ENCODE peak calls at places on chromosome 13, in eight cellular contexts. One of them, this sample, is unnamed. For H3K4me1, the result is how much of the 10 kb centered on the place peaks cover.

GRCh38 chr13:82480415-82480814 is 1401.9 kb downstream of the SLITRK1 start:
- DNase-seq in ascending aorta: no peak
- DNase-seq in Peyer's patch: no peak
- DNase-seq in stomach: no peak
- DNase-seq in neural progenitor cell: peak
- DNase-seq in thoracic aorta: no peak
- DNase-seq in right lobe of liver: no peak
- DNase-seq in body of pancreas: no peak
- DNase-seq in this sample: no peak

GRCh38 chr13:99468971-99469545 is 32.2 kb upstream of the TM9SF2 start:
- DNase-seq in ascending aorta: no peak
- DNase-seq in right lobe of liver: no peak
- DNase-seq in Peyer's patch: no peak
- DNase-seq in stomach: no peak
- DNase-seq in neural progenitor cell: peak
- DNase-seq in thoracic aorta: no peak
- DNase-seq in body of pancreas: no peak
- DNase-seq in this sample: no peak

GRCh38 chr13:35926859-35927530 is 204.2 kb downstream of the DCLK1 start:
- DNase-seq in Peyer's patch: no peak
- DNase-seq in body of pancreas: peak
- DNase-seq in neural progenitor cell: no peak
- DNase-seq in ascending aorta: no peak
- DNase-seq in thoracic aorta: no peak
- DNase-seq in stomach: no peak
- DNase-seq in right lobe of liver: no peak
- DNase-seq in this sample: no peak

GRCh38 chr13:52665325-52665724 is 12.7 kb downstream of the SUGT1 start:
- DNase-seq in thoracic aorta: no peak
- DNase-seq in ascending aorta: no peak
- DNase-seq in Peyer's patch: no peak
- DNase-seq in right lobe of liver: no peak
- DNase-seq in body of pancreas: no peak
- DNase-seq in neural progenitor cell: peak
- DNase-seq in stomach: no peak
- DNase-seq in this sample: no peak

GRCh38 chr13:90362718-90363117 is 984.8 kb upstream of the MIR17HG start:
- DNase-seq in thoracic aorta: no peak
- DNase-seq in body of pancreas: no peak
- DNase-seq in right lobe of liver: no peak
- DNase-seq in ascending aorta: no peak
- DNase-seq in stomach: no peak
- DNase-seq in Peyer's patch: no peak
- DNase-seq in neural progenitor cell: no peak
- DNase-seq in this sample: no peak

GRCh38 chr13:77583551-77583950 is 48.0 kb downstream of the SCEL start:
- DNase-seq in body of pancreas: no peak
- DNase-seq in ascending aorta: no peak
- DNase-seq in Peyer's patch: no peak
- DNase-seq in right lobe of liver: no peak
- DNase-seq in stomach: no peak
- DNase-seq in thoracic aorta: no peak
- DNase-seq in neural progenitor cell: no peak
- DNase-seq in this sample: no peak

GRCh38 chr13:88958821-88959220 is 1287.7 kb downstream of the SLITRK5 start:
- DNase-seq in ascending aorta: no peak
- DNase-seq in right lobe of liver: no peak
- DNase-seq in body of pancreas: no peak
- DNase-seq in neural progenitor cell: no peak
- DNase-seq in stomach: no peak
- DNase-seq in Peyer's patch: no peak
- DNase-seq in thoracic aorta: no peak
- DNase-seq in this sample: no peak

GRCh38 chr13:91359071-91359470 is 11.6 kb downstream of the MIR17HG start:
- DNase-seq in neural progenitor cell: no peak
- DNase-seq in right lobe of liver: no peak
- DNase-seq in body of pancreas: no peak
- DNase-seq in Peyer's patch: no peak
- DNase-seq in thoracic aorta: no peak
- DNase-seq in stomach: no peak
- DNase-seq in ascending aorta: no peak
- DNase-seq in this sample: no peak

GRCh38 chr13:31012285-31013024 is 80.0 kb downstream of the TEX26 start:
- DNase-seq in Peyer's patch: no peak
- DNase-seq in body of pancreas: no peak
- DNase-seq in stomach: no peak
- DNase-seq in right lobe of liver: no peak
- DNase-seq in neural progenitor cell: peak
- DNase-seq in thoracic aorta: no peak
- DNase-seq in ascending aorta: no peak
- DNase-seq in this sample: no peak

GRCh38 chr13:64130600-64130999 is 2715.0 kb upstream of the PCDH20 start:
- DNase-seq in right lobe of liver: no peak
- DNase-seq in thoracic aorta: no peak
- DNase-seq in body of pancreas: no peak
- DNase-seq in neural progenitor cell: no peak
- DNase-seq in stomach: no peak
- DNase-seq in ascending aorta: no peak
- DNase-seq in Peyer's patch: no peak
- DNase-seq in this sample: no peak

GRCh38 chr13:23608704-23609413 is 38.6 kb downstream of the TNFRSF19 start:
- DNase-seq in thoracic aorta: no peak
- DNase-seq in ascending aorta: no peak
- DNase-seq in Peyer's patch: no peak
- DNase-seq in right lobe of liver: peak
- DNase-seq in stomach: no peak
- DNase-seq in neural progenitor cell: no peak
- DNase-seq in body of pancreas: peak
- DNase-seq in this sample: no peak

GRCh38 chr13:96925869-96926628 is 68.2 kb downstream of the OXGR1 start:
- DNase-seq in neural progenitor cell: no peak
- DNase-seq in body of pancreas: peak
- DNase-seq in thoracic aorta: no peak
- DNase-seq in ascending aorta: no peak
- DNase-seq in right lobe of liver: no peak
- DNase-seq in Peyer's patch: no peak
- DNase-seq in stomach: no peak
- DNase-seq in this sample: no peak

GRCh38 chr13:95191821-95192220 is 109.4 kb downstream of the ABCC4 start:
- DNase-seq in ascending aorta: no peak
- DNase-seq in Peyer's patch: peak
- DNase-seq in body of pancreas: peak
- DNase-seq in neural progenitor cell: peak
- DNase-seq in right lobe of liver: peak
- DNase-seq in stomach: peak
- DNase-seq in thoracic aorta: no peak
- DNase-seq in this sample: no peak

DNA sequence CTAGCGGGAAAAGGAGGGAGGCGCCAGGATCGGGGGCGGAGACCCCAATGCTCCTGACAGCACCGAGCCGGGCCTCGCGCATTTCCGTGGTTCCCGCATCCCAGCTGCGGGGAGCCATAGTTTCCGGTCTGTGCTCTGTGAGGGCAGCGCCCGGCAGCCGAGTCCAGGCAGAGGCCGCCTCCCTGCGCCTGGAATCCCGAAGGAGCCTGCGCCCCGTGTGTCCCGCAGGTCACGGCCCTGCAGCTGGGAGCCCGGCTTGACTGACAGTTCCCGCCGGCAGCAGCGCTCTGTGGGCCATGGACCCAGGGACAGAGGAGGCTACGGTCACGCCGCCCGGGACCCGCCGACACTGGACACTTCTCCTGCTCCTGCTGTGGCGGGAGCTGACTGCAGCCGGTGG is 74.6 kb upstream of the C13orf46 start:
- DNase-seq in ascending aorta: no peak
- DNase-seq in Peyer's patch: no peak
- DNase-seq in thoracic aorta: no peak
- DNase-seq in body of pancreas: no peak
- DNase-seq in stomach: no peak
- DNase-seq in right lobe of liver: no peak
- DNase-seq in neural progenitor cell: peak
- DNase-seq in this sample: no peak
- H3K4me1 ChIP-seq in ascending aorta: under half
- H3K4me1 ChIP-seq in Peyer's patch: under half
- H3K4me1 ChIP-seq in thoracic aorta: under half
- H3K4me1 ChIP-seq in body of pancreas: under half
- H3K4me1 ChIP-seq in stomach: under half
- H3K4me1 ChIP-seq in right lobe of liver: under half
- H3K4me1 ChIP-seq in neural progenitor cell: under half
- H3K4me1 ChIP-seq in this sample: under half

DNA sequence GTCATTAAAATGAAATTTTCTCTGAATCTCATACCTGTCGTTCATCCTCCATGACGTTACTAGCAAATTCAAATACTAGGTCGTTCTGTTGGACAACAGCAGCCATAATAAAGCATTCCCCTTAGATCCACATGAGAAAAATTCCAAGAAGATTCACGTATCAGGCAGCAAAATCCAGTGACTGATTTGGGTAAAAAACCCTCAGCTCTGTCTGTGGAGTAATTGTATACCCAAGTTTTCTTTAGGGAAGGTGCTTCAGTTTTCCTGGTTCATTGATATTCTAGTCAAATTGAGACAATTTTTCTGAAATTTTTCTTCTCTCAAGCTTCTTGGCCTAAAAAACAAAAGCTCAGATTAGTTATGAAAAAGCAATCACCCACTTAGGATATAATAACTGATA is 37.2 kb downstream of the ELF1 start:
- DNase-seq in Peyer's patch: no peak
- DNase-seq in thoracic aorta: no peak
- DNase-seq in right lobe of liver: no peak
- DNase-seq in body of pancreas: no peak
- DNase-seq in ascending aorta: no peak
- DNase-seq in stomach: no peak
- DNase-seq in neural progenitor cell: no peak
- DNase-seq in this sample: no peak
- H3K4me3 ChIP-seq in Peyer's patch: peak
- H3K4me3 ChIP-seq in thoracic aorta: peak
- H3K4me3 ChIP-seq in right lobe of liver: peak
- H3K4me3 ChIP-seq in body of pancreas: no peak
- H3K4me3 ChIP-seq in ascending aorta: peak
- H3K4me3 ChIP-seq in stomach: peak
- H3K4me3 ChIP-seq in neural progenitor cell: no peak
- H3K4me3 ChIP-seq in this sample: no peak

GRCh38 chr13:32443111-32443510 is 15.2 kb upstream of the N4BP2L1 start:
- DNase-seq in stomach: no peak
- DNase-seq in thoracic aorta: no peak
- DNase-seq in right lobe of liver: no peak
- DNase-seq in Peyer's patch: peak
- DNase-seq in body of pancreas: peak
- DNase-seq in neural progenitor cell: no peak
- DNase-seq in ascending aorta: no peak
- DNase-seq in this sample: peak
- H3K27ac ChIP-seq in stomach: no peak
- H3K27ac ChIP-seq in thoracic aorta: no peak
- H3K27ac ChIP-seq in right lobe of liver: no peak
- H3K27ac ChIP-seq in Peyer's patch: no peak
- H3K27ac ChIP-seq in body of pancreas: no peak
- H3K27ac ChIP-seq in neural progenitor cell: no peak
- H3K27ac ChIP-seq in ascending aorta: no peak
- H3K27ac ChIP-seq in this sample: no peak

GRCh38 chr13:43306364-43306763 is 283.0 kb downstream of the DNAJC15 start:
- DNase-seq in thoracic aorta: no peak
- DNase-seq in right lobe of liver: no peak
- DNase-seq in stomach: no peak
- DNase-seq in Peyer's patch: no peak
- DNase-seq in body of pancreas: no peak
- DNase-seq in neural progenitor cell: no peak
- DNase-seq in ascending aorta: no peak
- DNase-seq in this sample: no peak

GRCh38 chr13:43307221-43307920 is 284.0 kb downstream of the DNAJC15 start:
- DNase-seq in Peyer's patch: no peak
- DNase-seq in ascending aorta: no peak
- DNase-seq in body of pancreas: no peak
- DNase-seq in right lobe of liver: no peak
- DNase-seq in thoracic aorta: no peak
- DNase-seq in neural progenitor cell: no peak
- DNase-seq in stomach: no peak
- DNase-seq in this sample: no peak

GRCh38 chr13:43305416-43305815 is 282.0 kb downstream of the DNAJC15 start:
- DNase-seq in stomach: no peak
- DNase-seq in body of pancreas: no peak
- DNase-seq in ascending aorta: no peak
- DNase-seq in Peyer's patch: no peak
- DNase-seq in right lobe of liver: no peak
- DNase-seq in thoracic aorta: no peak
- DNase-seq in neural progenitor cell: no peak
- DNase-seq in this sample: no peak

GRCh38 chr13:43307921-43308433 is 284.6 kb downstream of the DNAJC15 start:
- DNase-seq in thoracic aorta: peak
- DNase-seq in body of pancreas: peak
- DNase-seq in stomach: peak
- DNase-seq in right lobe of liver: peak
- DNase-seq in Peyer's patch: peak
- DNase-seq in ascending aorta: peak
- DNase-seq in neural progenitor cell: no peak
- DNase-seq in this sample: no peak

GRCh38 chr13:43309301-43309700 is 285.9 kb downstream of the DNAJC15 start:
- DNase-seq in neural progenitor cell: no peak
- DNase-seq in body of pancreas: no peak
- DNase-seq in right lobe of liver: no peak
- DNase-seq in ascending aorta: no peak
- DNase-seq in Peyer's patch: no peak
- DNase-seq in thoracic aorta: no peak
- DNase-seq in stomach: no peak
- DNase-seq in this sample: no peak
- H3K4me1 ChIP-seq in neural progenitor cell: under half
- H3K4me1 ChIP-seq in body of pancreas: under half
- H3K4me1 ChIP-seq in right lobe of liver: under half
- H3K4me1 ChIP-seq in ascending aorta: under half
- H3K4me1 ChIP-seq in Peyer's patch: under half
- H3K4me1 ChIP-seq in thoracic aorta: under half
- H3K4me1 ChIP-seq in stomach: under half
- H3K4me1 ChIP-seq in this sample: under half

GRCh38 chr13:49443689-49444516 is at the start of the genes CAB39L and SETDB2:
- DNase-seq in neural progenitor cell: peak
- DNase-seq in body of pancreas: peak
- DNase-seq in ascending aorta: peak
- DNase-seq in right lobe of liver: peak
- DNase-seq in stomach: peak
- DNase-seq in Peyer's patch: peak
- DNase-seq in thoracic aorta: peak
- DNase-seq in this sample: peak

GRCh38 chr13:49443327-49443688 is 556 bp downstream of the CAB39L start:
- DNase-seq in body of pancreas: no peak
- DNase-seq in neural progenitor cell: peak
- DNase-seq in thoracic aorta: no peak
- DNase-seq in stomach: no peak
- DNase-seq in Peyer's patch: no peak
- DNase-seq in right lobe of liver: no peak
- DNase-seq in ascending aorta: no peak
- DNase-seq in this sample: no peak

GRCh38 chr13:49448753-49449152 is 4.7 kb downstream of the SETDB2 start:
- DNase-seq in Peyer's patch: no peak
- DNase-seq in neural progenitor cell: no peak
- DNase-seq in body of pancreas: no peak
- DNase-seq in stomach: no peak
- DNase-seq in thoracic aorta: no peak
- DNase-seq in ascending aorta: no peak
- DNase-seq in right lobe of liver: no peak
- DNase-seq in this sample: no peak

GRCh38 chr13:49444517-49445395 is 682 bp downstream of the SETDB2 start:
- DNase-seq in body of pancreas: peak
- DNase-seq in thoracic aorta: no peak
- DNase-seq in neural progenitor cell: peak
- DNase-seq in Peyer's patch: peak
- DNase-seq in stomach: no peak
- DNase-seq in ascending aorta: no peak
- DNase-seq in right lobe of liver: no peak
- DNase-seq in this sample: no peak

GRCh38 chr13:49446473-49446872 is 2.4 kb downstream of the SETDB2 start:
- DNase-seq in neural progenitor cell: no peak
- DNase-seq in stomach: no peak
- DNase-seq in body of pancreas: no peak
- DNase-seq in Peyer's patch: no peak
- DNase-seq in ascending aorta: no peak
- DNase-seq in thoracic aorta: no peak
- DNase-seq in right lobe of liver: no peak
- DNase-seq in this sample: no peak
- H3K4me3 ChIP-seq in neural progenitor cell: no peak
- H3K4me3 ChIP-seq in stomach: no peak
- H3K4me3 ChIP-seq in body of pancreas: no peak
- H3K4me3 ChIP-seq in Peyer's patch: no peak
- H3K4me3 ChIP-seq in ascending aorta: no peak
- H3K4me3 ChIP-seq in thoracic aorta: no peak
- H3K4me3 ChIP-seq in right lobe of liver: no peak
- H3K4me3 ChIP-seq in this sample: no peak